ENCODE peak calls at places on chromosome 20, in seven cellular contexts. O is sigmoid colon, S is hepatocyte, D is fibroblast of the aortic adventitia, U is ovary, G is choroid plexus epithelial cell, Y is uterus. C is an unnamed sample.

GRCh38 chr20:53565254-53565653 is 28.4 kb downstream of the ZNF217 start:
- DNase-seq in O (no peak), S (no peak), D (no peak), U (no peak), G (no peak), Y (no peak), C (no peak)

GRCh38 chr20:43752561-43753301 is 25.9 kb upstream of the GTSF1L start:
- DNase-seq in O (no peak), S (no peak), D (peak), U (no peak), G (peak), Y (no peak), C (no peak)

GRCh38 chr20:63693975-63694595 is 2.4 kb upstream of the TNFRSF6B start:
- DNase-seq in O (peak), S (no peak), D (no peak), U (no peak), G (no peak), Y (no peak), C (no peak)

GRCh38 chr20:37526238-37526838 is 1.3 kb downstream of the BLCAP start:
- DNase-seq in O (no peak), S (peak), D (peak), U (no peak), G (peak), Y (no peak), C (no peak)

GRCh38 chr20:46698788-46699187 is 9.5 kb upstream of the TP53RK start:
- DNase-seq in O (no peak), S (no peak), D (no peak), U (no peak), G (peak), Y (no peak), C (no peak)

GRCh38 chr20:3459881-3460307 is 10.9 kb upstream of the ATRN start:
- DNase-seq in O (no peak), S (no peak), D (no peak), U (no peak), G (no peak), Y (no peak), C (no peak)

GRCh38 chr20:2762578-2763131 is 37.8 kb downstream of the CPXM1 start:
- DNase-seq in O (no peak), S (no peak), D (no peak), U (no peak), G (no peak), Y (no peak), C (no peak)

GRCh38 chr20:47925603-47926002 is 140.3 kb upstream of the SULF2 start:
- DNase-seq in O (no peak), S (no peak), D (no peak), U (no peak), G (no peak), Y (no peak), C (no peak)

GRCh38 chr20:16206817-16207216 is 366.4 kb downstream of the KIF16B start:
- DNase-seq in O (no peak), S (no peak), D (no peak), U (no peak), G (no peak), Y (no peak), C (no peak)

GRCh38 chr20:63518946-63519764 is 1.4 kb upstream of the PPDPF start:
- DNase-seq in O (peak), S (no peak), D (no peak), U (peak), G (no peak), Y (no peak), C (no peak)

GRCh38 chr20:8721098-8721497 is 347.8 kb upstream of the PLCB4 start:
- DNase-seq in O (peak), S (peak), D (peak), U (no peak), G (peak), Y (peak), C (peak)

GRCh38 chr20:9066196-9066595 is 2.7 kb upstream of the PLCB4 start:
- DNase-seq in O (no peak), S (no peak), D (no peak), U (no peak), G (no peak), Y (no peak), C (no peak)

GRCh38 chr20:2688041-2688591 is 4.5 kb upstream of the EBF4 start:
- DNase-seq in O (peak), S (peak), D (peak), U (peak), G (peak), Y (no peak), C (peak)

GRCh38 chr20:49583343-49583668 is 15.4 kb upstream of the PTGIS start:
- DNase-seq in O (no peak), S (no peak), D (no peak), U (no peak), G (no peak), Y (no peak), C (no peak)

GRCh38 chr20:49584418-49585382 is 16.8 kb upstream of the PTGIS start:
- DNase-seq in O (no peak), S (peak), D (no peak), U (no peak), G (no peak), Y (peak), C (no peak)

GRCh38 chr20:49585585-49586245 is 17.8 kb upstream of the PTGIS start:
- DNase-seq in O (no peak), S (no peak), D (no peak), U (no peak), G (no peak), Y (no peak), C (no peak)

GRCh38 chr20:49582413-49583334 is 14.7 kb upstream of the PTGIS start:
- DNase-seq in O (no peak), S (no peak), D (no peak), U (no peak), G (no peak), Y (no peak), C (no peak)

GRCh38 chr20:49583669-49584417 is 15.9 kb upstream of the PTGIS start:
- DNase-seq in O (peak), S (peak), D (peak), U (peak), G (peak), Y (peak), C (no peak)
- TF ChIP-seq CTCF in O (no peak), S (peak), D (peak), U (no peak), G (peak), Y (no peak), C (no peak)

GRCh38 chr20:45404438-45404837 is 3.7 kb upstream of the DBNDD2 start:
- DNase-seq in O (no peak), S (no peak), D (no peak), U (no peak), G (no peak), Y (no peak), C (no peak)

GRCh38 chr20:45407783-45408645 is at the start of gene DBNDD2:
- DNase-seq in O (no peak), S (no peak), D (no peak), U (no peak), G (no peak), Y (no peak), C (no peak)

GRCh38 chr20:45405566-45406259 is 2.4 kb upstream of the DBNDD2 start:
- DNase-seq in O (peak), S (peak), D (peak), U (peak), G (no peak), Y (peak), C (no peak)

GRCh38 chr20:45407067-45407745 is 883 bp upstream of the DBNDD2 start:
- DNase-seq in O (peak), S (peak), D (peak), U (peak), G (peak), Y (peak), C (no peak)

DNA sequence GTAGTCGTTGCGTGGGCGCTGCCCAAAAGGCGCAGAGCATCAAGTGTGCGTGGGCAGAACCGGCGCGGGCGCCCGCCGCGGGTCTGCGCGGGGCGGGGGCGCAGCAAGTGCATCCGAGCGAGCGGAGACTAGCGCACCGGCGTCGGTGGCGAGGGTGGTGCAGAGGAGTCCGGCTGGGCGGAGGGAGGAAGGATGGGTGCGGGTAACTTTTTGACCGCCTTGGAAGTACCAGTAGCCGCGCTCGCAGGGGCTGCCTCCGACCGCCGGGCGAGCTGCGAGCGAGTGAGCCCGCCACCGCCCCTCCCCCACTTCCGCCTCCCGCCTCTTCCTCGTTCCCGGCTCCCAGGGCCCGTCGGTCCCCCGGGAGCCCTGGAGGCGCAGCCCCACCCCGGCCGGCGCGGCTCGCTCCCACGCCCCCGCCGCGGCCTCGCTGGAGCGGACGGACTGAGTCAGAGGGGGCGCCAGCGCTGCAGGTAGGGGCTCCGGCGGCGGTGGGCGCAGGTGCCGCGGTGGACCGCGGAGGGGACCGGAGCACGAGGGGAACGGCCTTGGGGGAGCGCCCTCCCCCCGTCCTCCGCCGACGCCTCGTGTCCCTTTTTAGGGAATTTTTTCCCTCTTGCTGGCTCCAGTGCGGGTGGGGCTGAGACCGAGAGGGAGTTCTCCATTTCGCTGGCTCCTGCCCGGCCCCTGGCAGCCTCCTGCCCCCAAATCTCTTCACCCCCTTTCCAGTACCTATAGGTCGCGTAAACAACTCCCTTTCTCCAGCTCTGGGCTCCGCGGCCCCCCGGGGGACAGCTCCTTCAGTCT is 1.6 kb upstream of the DBNDD2 start:
- DNase-seq in O (peak), S (peak), D (peak), U (peak), G (no peak), Y (peak), C (peak)
- TF ChIP-seq CTCF in O (no peak), S (no peak), D (no peak), U (peak), G (no peak), Y (peak), C (no peak)

DNA sequence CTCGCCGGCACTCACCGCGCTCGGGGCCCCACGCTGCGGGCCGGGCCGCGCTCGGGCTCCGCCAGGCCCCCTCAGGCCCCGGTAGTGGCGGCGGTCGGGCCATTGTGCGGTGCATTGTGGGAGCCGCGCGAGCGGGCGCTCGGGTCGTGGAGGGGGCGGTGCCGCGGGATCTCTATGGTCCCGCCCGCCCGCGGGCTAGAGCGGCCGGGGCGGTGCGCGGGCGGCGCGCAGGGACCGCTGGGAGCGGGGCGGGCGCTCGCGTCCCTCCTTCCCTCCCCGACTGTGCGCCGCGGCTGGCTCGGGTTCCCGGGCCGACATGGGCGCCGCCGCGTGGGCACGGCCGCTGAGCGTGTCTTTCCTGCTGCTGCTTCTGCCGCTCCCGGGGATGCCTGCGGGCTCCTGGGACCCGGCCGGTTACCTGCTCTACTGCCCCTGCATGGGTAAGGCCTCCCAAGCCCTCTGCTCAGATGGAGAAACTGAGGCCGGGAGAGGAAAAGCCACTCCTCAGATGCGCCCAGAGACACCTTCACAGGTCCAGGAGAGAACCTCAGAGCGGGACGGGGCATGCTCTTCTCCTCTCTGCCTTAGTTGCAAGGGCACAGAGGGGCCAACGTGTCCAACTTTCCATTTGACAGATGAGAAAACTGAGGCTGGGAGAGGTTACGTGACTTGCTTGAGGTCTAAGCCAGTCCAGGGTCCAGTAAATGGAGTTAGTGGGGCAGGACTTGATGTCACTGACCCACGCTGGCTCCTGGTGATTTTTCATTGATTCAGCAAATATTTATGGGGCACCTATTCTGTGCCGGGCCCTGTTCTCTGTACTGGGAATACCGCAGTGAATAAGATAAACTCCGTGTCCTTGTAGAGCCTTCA is at the start of the genes PLAGL2 and POFUT1:
- DNase-seq in O (peak), S (peak), D (peak), U (peak), G (peak), Y (peak), C (peak)
- TF ChIP-seq CTCF in O (no peak), S (peak), D (peak), U (no peak), G (peak), Y (peak), C (peak)

GRCh38 chr20:51560550-51561307 is 18.2 kb upstream of the NFATC2 start:
- DNase-seq in O (no peak), S (no peak), D (peak), U (no peak), G (no peak), Y (no peak), C (no peak)

GRCh38 chr20:51563597-51564332 is 21.2 kb upstream of the NFATC2 start:
- DNase-seq in O (peak), S (peak), D (peak), U (peak), G (peak), Y (peak), C (no peak)

GRCh38 chr20:51562027-51562333 is 19.5 kb upstream of the NFATC2 start:
- DNase-seq in O (no peak), S (no peak), D (peak), U (no peak), G (peak), Y (peak), C (no peak)

GRCh38 chr20:51563141-51563596 is 20.6 kb upstream of the NFATC2 start:
- DNase-seq in O (no peak), S (peak), D (no peak), U (no peak), G (peak), Y (no peak), C (no peak)

DNA sequence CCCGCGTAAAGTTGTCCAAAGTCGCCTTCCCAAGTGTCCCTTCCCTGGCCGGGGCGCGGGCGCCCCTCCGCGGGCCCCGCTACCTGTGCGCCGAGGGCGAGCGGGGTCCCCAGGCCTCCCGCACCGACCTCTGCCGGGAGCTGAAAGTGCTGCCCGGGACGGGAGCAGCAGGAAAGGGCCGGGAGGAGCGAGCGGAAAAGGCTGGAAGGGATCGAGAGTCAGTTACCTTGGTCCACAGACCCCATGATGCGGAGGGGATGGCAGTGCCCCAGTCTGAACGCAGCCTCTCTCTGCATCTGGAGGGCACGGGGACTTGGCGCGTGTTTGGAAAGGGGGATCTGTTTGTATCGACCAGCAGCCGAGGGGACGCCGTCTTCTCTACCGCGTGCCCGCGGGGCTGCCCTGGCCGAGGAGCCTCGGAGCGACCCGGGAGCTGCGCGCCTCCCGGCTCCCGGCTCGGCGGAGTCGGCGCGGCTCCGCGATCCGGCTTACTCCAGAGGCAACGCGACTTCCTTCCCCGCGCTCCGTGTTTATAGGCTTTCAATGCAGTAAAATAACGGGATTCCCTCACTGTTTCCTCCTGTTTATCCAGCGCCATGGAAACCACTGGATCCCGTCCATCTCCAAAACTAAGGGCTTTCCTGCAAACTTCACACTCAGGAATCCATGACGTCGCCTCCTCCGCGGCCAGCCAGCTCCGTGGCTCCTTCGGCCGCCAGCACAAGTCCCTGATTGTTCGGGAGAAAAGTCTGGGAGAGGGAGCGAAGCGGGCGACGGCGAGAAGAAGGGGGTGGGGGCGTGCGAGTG is 20.0 kb upstream of the NFATC2 start:
- DNase-seq in O (peak), S (peak), D (peak), U (peak), G (peak), Y (peak), C (peak)
- TF ChIP-seq CTCF in O (no peak), S (peak), D (no peak), U (no peak), G (no peak), Y (no peak), C (no peak)

DNA sequence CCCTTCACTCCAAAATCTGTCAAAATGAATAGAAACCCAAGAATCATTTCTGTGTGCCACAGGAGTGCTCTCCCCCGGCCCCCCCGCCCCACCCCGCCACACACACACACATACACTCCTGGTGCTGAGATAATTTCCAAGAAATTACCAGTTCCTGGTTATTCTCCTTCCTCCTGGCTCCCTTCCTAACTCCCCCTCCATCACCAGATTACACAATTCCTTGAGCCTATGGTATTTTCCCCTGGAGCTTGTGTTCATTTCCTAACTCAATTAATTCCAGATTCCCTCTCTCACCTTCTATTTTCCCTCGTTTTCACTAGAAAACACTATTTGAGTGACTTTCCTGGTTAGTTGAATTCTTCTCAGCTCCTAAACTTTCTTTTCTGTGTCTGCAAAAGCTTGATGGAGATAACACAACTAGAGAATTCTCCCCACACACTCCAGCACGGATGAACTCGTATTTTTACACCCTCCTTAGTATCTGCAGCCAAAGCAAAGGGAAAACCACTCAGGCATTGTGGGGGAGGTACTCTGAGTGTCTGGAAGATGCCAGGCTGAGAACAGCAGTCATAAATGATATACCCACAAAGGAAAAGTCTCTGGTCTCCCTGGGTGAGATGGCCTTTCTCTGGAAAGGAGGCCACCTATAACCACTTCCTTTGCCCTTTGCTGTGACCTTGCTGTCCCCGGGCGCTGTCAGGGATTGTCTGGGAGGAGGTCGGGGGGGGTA is 1.9 kb upstream of the SLC24A3 start:
- DNase-seq in O (peak), S (no peak), D (peak), U (no peak), G (no peak), Y (peak), C (no peak)
- TF ChIP-seq CTCF in O (no peak), S (no peak), D (no peak), U (no peak), G (no peak), Y (no peak), C (no peak)

DNA sequence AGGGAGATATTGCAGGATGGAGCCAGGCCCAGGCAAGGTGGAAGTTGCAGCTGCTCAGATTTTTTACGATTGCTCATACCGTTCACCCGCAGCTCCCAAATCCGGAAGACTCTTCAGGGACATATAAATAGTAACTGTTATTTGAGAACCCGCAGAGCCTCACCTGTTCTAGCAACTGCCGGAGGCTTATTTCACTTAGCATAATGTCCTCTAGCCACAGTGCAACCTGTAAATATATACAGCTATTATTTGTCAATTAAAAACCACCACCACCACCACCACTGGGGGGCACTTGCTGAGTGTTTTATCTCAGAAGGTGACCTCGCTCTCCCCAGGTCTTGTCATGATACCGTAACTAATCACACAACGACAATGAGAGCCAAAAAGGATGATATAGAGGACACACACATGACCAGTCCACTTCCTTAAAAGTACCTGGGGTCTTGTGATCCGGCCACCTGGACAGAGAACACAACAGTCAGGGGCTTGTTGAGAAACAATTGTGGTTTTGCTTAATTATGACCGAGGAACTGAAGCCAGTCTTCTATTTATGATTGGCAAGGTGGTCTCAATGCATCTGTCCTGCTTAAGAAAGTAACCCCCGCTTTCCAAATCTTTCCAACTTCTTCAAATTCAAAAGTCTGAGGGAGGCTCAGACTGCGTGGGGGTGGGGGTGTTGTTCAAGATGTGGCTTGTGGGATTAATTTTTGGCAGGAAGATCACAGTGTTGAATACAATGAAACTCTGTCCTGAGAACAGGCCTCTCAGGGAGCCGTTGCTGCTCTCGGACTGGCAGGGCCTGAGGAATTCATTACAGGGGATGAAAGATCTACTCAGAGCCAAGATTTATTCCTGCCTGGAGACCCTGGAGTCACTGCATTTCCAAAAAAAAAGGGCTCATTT is 107.7 kb upstream of the PRND start:
- DNase-seq in O (no peak), S (no peak), D (peak), U (no peak), G (peak), Y (peak), C (peak)
- TF ChIP-seq CTCF in O (peak), S (no peak), D (peak), U (no peak), G (peak), Y (peak), C (peak)